ENCODE peak calls at places on chromosome 6, in seven cellular contexts. W is stromal cell of bone marrow; Q is activated CD8-positive, alpha-beta memory T cell treated with anti-CD3 and anti-CD28 coated beads for 24 hours; U is RCC 7860; G is activated T-cell treated with anti-CD3 and anti-CD28 coated beads for 4 hours; M is fibroblast of lung; B is CD8-positive, alpha-beta memory T cell. X is an unnamed sample.

GRCh38 chr6:155261146-155261900 is 2.5 kb upstream of the CLDN20 start:
- DNase-seq in W (no peak), Q (no peak), U (no peak), G (no peak), M (no peak), B (no peak), X (no peak)

GRCh38 chr6:128438311-128438916 is 82.0 kb downstream of the PTPRK start:
- DNase-seq in W (no peak), Q (no peak), U (no peak), G (no peak), M (peak; percentile 21), B (no peak), X (no peak)

GRCh38 chr6:169146536-169146935 is 107.1 kb downstream of the THBS2 start:
- DNase-seq in W (no peak), Q (no peak), U (no peak), G (no peak), M (no peak), B (no peak), X (no peak)

GRCh38 chr6:36577298-36577697 is 16.9 kb upstream of the SRSF3 start:
- DNase-seq in W (peak; percentile 40), Q (no peak), U (peak; percentile 88), G (no peak), M (peak; percentile 65), B (no peak), X (no peak)

GRCh38 chr6:166275714-166276166 is 32.5 kb downstream of the PRR18 start:
- DNase-seq in W (peak; percentile 23), Q (peak; percentile 94), U (no peak), G (peak; percentile 73), M (peak; percentile 45), B (peak; percentile 76), X (peak; percentile 80)

GRCh38 chr6:39446909-39447308 is 124.4 kb upstream of the KCNK16 start:
- DNase-seq in W (no peak), Q (no peak), U (peak; percentile 68), G (no peak), M (no peak), B (no peak), X (no peak)

GRCh38 chr6:160930547-160931377 is 60.8 kb upstream of the MAP3K4 start:
- DNase-seq in W (peak; percentile 57), Q (peak; percentile 85), U (peak; percentile 30), G (peak; percentile 35), M (peak; percentile 82), B (peak; percentile 43), X (peak; percentile 57)

GRCh38 chr6:143198312-143198711 is 137.6 kb downstream of the AIG1 start:
- DNase-seq in W (no peak), Q (no peak), U (no peak), G (no peak), M (no peak), B (no peak), X (no peak)

GRCh38 chr6:44006123-44006871 is 121.0 kb downstream of the MRPL14 start:
- DNase-seq in W (no peak), Q (no peak), U (peak; percentile 60), G (no peak), M (no peak), B (no peak), X (no peak)

GRCh38 chr6:128305976-128306375 is 214.4 kb downstream of the PTPRK start:
- DNase-seq in W (no peak), Q (no peak), U (no peak), G (no peak), M (no peak), B (no peak), X (no peak)

GRCh38 chr6:45965007-45965406 is 50.7 kb downstream of the CLIC5 start:
- DNase-seq in W (peak; percentile 27), Q (no peak), U (peak; percentile 53), G (no peak), M (no peak), B (no peak), X (no peak)

GRCh38 chr6:491233-491632 is 99.7 kb downstream of the IRF4 start:
- DNase-seq in W (no peak), Q (no peak), U (no peak), G (no peak), M (peak; percentile 11), B (no peak), X (peak; percentile 22)

GRCh38 chr6:167550936-167551633 is 226.2 kb downstream of the TTLL2 start:
- DNase-seq in W (no peak), Q (no peak), U (no peak), G (no peak), M (peak; percentile 7), B (no peak), X (no peak)

GRCh38 chr6:36349240-36349639 is 12.6 kb upstream of the BNIP5 start:
- DNase-seq in W (no peak), Q (no peak), U (no peak), G (no peak), M (no peak), B (no peak), X (no peak)

GRCh38 chr6:29752451-29753308 is 29.4 kb downstream of the HLA-F start:
- DNase-seq in W (peak; percentile 86), Q (peak; percentile 91), U (peak; percentile 87), G (peak; percentile 75), M (peak; percentile 83), B (peak; percentile 74), X (peak; percentile 78)

GRCh38 chr6:133740218-133740617 is 148.7 kb upstream of the TCF21 start:
- DNase-seq in W (no peak), Q (no peak), U (no peak), G (no peak), M (no peak), B (no peak), X (no peak)

GRCh38 chr6:29791162-29791561 is 36.5 kb upstream of the HLA-G start:
- DNase-seq in W (no peak), Q (no peak), U (peak; percentile 20), G (no peak), M (no peak), B (no peak), X (no peak)

GRCh38 chr6:30258204-30258603 is 45.0 kb upstream of the TRIM26 start:
- DNase-seq in W (no peak), Q (no peak), U (no peak), G (no peak), M (no peak), B (no peak), X (no peak)

GRCh38 chr6:48075181-48075580 is 35.8 kb downstream of the PTCHD4 start:
- DNase-seq in W (no peak), Q (no peak), U (no peak), G (no peak), M (no peak), B (no peak), X (no peak)

GRCh38 chr6:7413151-7413823 is 23.7 kb downstream of the RIOK1 start:
- DNase-seq in W (no peak), Q (no peak), U (no peak), G (no peak), M (no peak), B (no peak), X (no peak)

GRCh38 chr6:52539607-52540006 is 37.3 kb downstream of the TRAM2 start:
- DNase-seq in W (peak; percentile 39), Q (no peak), U (peak; percentile 51), G (no peak), M (no peak), B (no peak), X (no peak)

X was measured in T-helper 9 cell.